ENCODE peak calls at places on chromosomes 16 and 17, in seven cellular contexts. One of them, this sample, is unnamed.

GRCh38 chr16:48053346-48053745 is 102.4 kb downstream of the ABCC12 start:
- DNase-seq in T1000: peak; percentile 19
- DNase-seq in activated naive CD4-positive, alpha-beta T cell: no peak
- DNase-seq in CD4-positive, alpha-beta T cell: no peak
- DNase-seq in caudate nucleus: no peak
- DNase-seq in fibroblast of the conjunctiva: no peak
- DNase-seq in neural crest cell: peak; percentile 47
- DNase-seq in this sample: peak; percentile 36

GRCh38 chr16:23337836-23338550 is 35.9 kb downstream of the SCNN1B start:
- DNase-seq in T1000: no peak
- DNase-seq in activated naive CD4-positive, alpha-beta T cell: no peak
- DNase-seq in CD4-positive, alpha-beta T cell: no peak
- DNase-seq in caudate nucleus: no peak
- DNase-seq in fibroblast of the conjunctiva: no peak
- DNase-seq in neural crest cell: no peak
- DNase-seq in this sample: no peak

GRCh38 chr17:72187544-72187943 is 66.7 kb downstream of the SOX9 start:
- DNase-seq in T1000: no peak
- DNase-seq in activated naive CD4-positive, alpha-beta T cell: no peak
- DNase-seq in CD4-positive, alpha-beta T cell: no peak
- DNase-seq in caudate nucleus: no peak
- DNase-seq in fibroblast of the conjunctiva: peak; percentile 27
- DNase-seq in neural crest cell: no peak
- DNase-seq in this sample: peak; percentile 24

GRCh38 chr17:9044796-9045470 is 23.6 kb downstream of the NTN1 start:
- DNase-seq in T1000: no peak
- DNase-seq in activated naive CD4-positive, alpha-beta T cell: no peak
- DNase-seq in CD4-positive, alpha-beta T cell: no peak
- DNase-seq in caudate nucleus: no peak
- DNase-seq in fibroblast of the conjunctiva: no peak
- DNase-seq in neural crest cell: no peak
- DNase-seq in this sample: no peak

GRCh38 chr17:31371511-31372097 is 19.9 kb upstream of the RAB11FIP4 start:
- DNase-seq in T1000: no peak
- DNase-seq in activated naive CD4-positive, alpha-beta T cell: no peak
- DNase-seq in CD4-positive, alpha-beta T cell: no peak
- DNase-seq in caudate nucleus: no peak
- DNase-seq in fibroblast of the conjunctiva: peak; percentile 24
- DNase-seq in neural crest cell: no peak
- DNase-seq in this sample: no peak

GRCh38 chr17:82985973-82986372 is 93.4 kb upstream of the METRNL start:
- DNase-seq in T1000: no peak
- DNase-seq in activated naive CD4-positive, alpha-beta T cell: peak; percentile 47
- DNase-seq in CD4-positive, alpha-beta T cell: peak; percentile 70
- DNase-seq in caudate nucleus: no peak
- DNase-seq in fibroblast of the conjunctiva: no peak
- DNase-seq in neural crest cell: peak; percentile 24
- DNase-seq in this sample: no peak

GRCh38 chr17:61426482-61427304 is 25.5 kb upstream of the TBX4 start:
- DNase-seq in T1000: peak; percentile 77
- DNase-seq in activated naive CD4-positive, alpha-beta T cell: no peak
- DNase-seq in CD4-positive, alpha-beta T cell: no peak
- DNase-seq in caudate nucleus: no peak
- DNase-seq in fibroblast of the conjunctiva: no peak
- DNase-seq in neural crest cell: no peak
- DNase-seq in this sample: no peak

GRCh38 chr16:8644513-8645140 is 23.1 kb downstream of the METTL22 start:
- DNase-seq in T1000: no peak
- DNase-seq in activated naive CD4-positive, alpha-beta T cell: no peak
- DNase-seq in CD4-positive, alpha-beta T cell: no peak
- DNase-seq in caudate nucleus: no peak
- DNase-seq in fibroblast of the conjunctiva: no peak
- DNase-seq in neural crest cell: no peak
- DNase-seq in this sample: no peak

GRCh38 chr16:28538733-28539596 is at the start of gene NUPR1:
- DNase-seq in T1000: no peak
- DNase-seq in activated naive CD4-positive, alpha-beta T cell: no peak
- DNase-seq in CD4-positive, alpha-beta T cell: no peak
- DNase-seq in caudate nucleus: peak; percentile 49
- DNase-seq in fibroblast of the conjunctiva: peak; percentile 99
- DNase-seq in neural crest cell: no peak
- DNase-seq in this sample: no peak

GRCh38 chr17:14886200-14886739 is 378.9 kb downstream of the PMP22 start:
- DNase-seq in T1000: no peak
- DNase-seq in activated naive CD4-positive, alpha-beta T cell: no peak
- DNase-seq in CD4-positive, alpha-beta T cell: no peak
- DNase-seq in caudate nucleus: no peak
- DNase-seq in fibroblast of the conjunctiva: peak; percentile 6
- DNase-seq in neural crest cell: no peak
- DNase-seq in this sample: no peak

GRCh38 chr17:77510133-77510796 is 369.5 kb downstream of the SEC14L1 start:
- DNase-seq in T1000: no peak
- DNase-seq in activated naive CD4-positive, alpha-beta T cell: no peak
- DNase-seq in CD4-positive, alpha-beta T cell: no peak
- DNase-seq in caudate nucleus: no peak
- DNase-seq in fibroblast of the conjunctiva: no peak
- DNase-seq in neural crest cell: no peak
- DNase-seq in this sample: no peak

GRCh38 chr17:72425796-72426173 is 305.0 kb downstream of the SOX9 start:
- DNase-seq in T1000: no peak
- DNase-seq in activated naive CD4-positive, alpha-beta T cell: no peak
- DNase-seq in CD4-positive, alpha-beta T cell: no peak
- DNase-seq in caudate nucleus: no peak
- DNase-seq in fibroblast of the conjunctiva: no peak
- DNase-seq in neural crest cell: no peak
- DNase-seq in this sample: no peak

GRCh38 chr16:26987631-26988030 is 79.1 kb upstream of the C16orf82 start:
- DNase-seq in T1000: no peak
- DNase-seq in activated naive CD4-positive, alpha-beta T cell: no peak
- DNase-seq in CD4-positive, alpha-beta T cell: no peak
- DNase-seq in caudate nucleus: no peak
- DNase-seq in fibroblast of the conjunctiva: peak; percentile 38
- DNase-seq in neural crest cell: no peak
- DNase-seq in this sample: no peak

GRCh38 chr16:1655909-1656807 is 21.9 kb upstream of the JPT2 start:
- DNase-seq in T1000: no peak
- DNase-seq in activated naive CD4-positive, alpha-beta T cell: no peak
- DNase-seq in CD4-positive, alpha-beta T cell: no peak
- DNase-seq in caudate nucleus: no peak
- DNase-seq in fibroblast of the conjunctiva: no peak
- DNase-seq in neural crest cell: no peak
- DNase-seq in this sample: no peak

GRCh38 chr17:66535611-66536010 is 233.2 kb downstream of the PRKCA start:
- DNase-seq in T1000: no peak
- DNase-seq in activated naive CD4-positive, alpha-beta T cell: no peak
- DNase-seq in CD4-positive, alpha-beta T cell: no peak
- DNase-seq in caudate nucleus: no peak
- DNase-seq in fibroblast of the conjunctiva: no peak
- DNase-seq in neural crest cell: no peak
- DNase-seq in this sample: no peak

GRCh38 chr16:86073103-86073625 is 174.2 kb downstream of the IRF8 start:
- DNase-seq in T1000: no peak
- DNase-seq in activated naive CD4-positive, alpha-beta T cell: no peak
- DNase-seq in CD4-positive, alpha-beta T cell: no peak
- DNase-seq in caudate nucleus: no peak
- DNase-seq in fibroblast of the conjunctiva: no peak
- DNase-seq in neural crest cell: no peak
- DNase-seq in this sample: no peak

GRCh38 chr16:30124985-30125379 is 2.0 kb upstream of the MAPK3 start:
- DNase-seq in T1000: no peak
- DNase-seq in activated naive CD4-positive, alpha-beta T cell: no peak
- DNase-seq in CD4-positive, alpha-beta T cell: no peak
- DNase-seq in caudate nucleus: no peak
- DNase-seq in fibroblast of the conjunctiva: no peak
- DNase-seq in neural crest cell: no peak
- DNase-seq in this sample: no peak

GRCh38 chr16:4692460-4693295 is 684 bp upstream of the NUDT16L1 start:
- DNase-seq in T1000: no peak
- DNase-seq in activated naive CD4-positive, alpha-beta T cell: no peak
- DNase-seq in CD4-positive, alpha-beta T cell: no peak
- DNase-seq in caudate nucleus: no peak
- DNase-seq in fibroblast of the conjunctiva: no peak
- DNase-seq in neural crest cell: no peak
- DNase-seq in this sample: no peak

This sample was measured in neuronal stem cell.